ENCODE peak calls at places on chromosomes 4 and X, in eight cellular contexts. E is endothelial cell; X is HCT116; G is CD4-positive, alpha-beta T cell; J is upper lobe of right lung; F is neural crest cell; Y is cardiac muscle cell; Q is heart left ventricle. L is an unnamed sample.

GRCh38 chr4:110055014-110055768 is 142.5 kb downstream of the EGF start:
- DNase-seq in E (no peak), X (no peak), G (no peak), J (no peak), F (no peak), Y (no peak), Q (no peak), L (no peak)

GRCh38 chr4:127622923-127623754 is 9.6 kb upstream of the INTU start:
- DNase-seq in E (peak; percentile 69), X (no peak), G (no peak), J (peak; percentile 76), F (peak; percentile 63), Y (peak; percentile 54), Q (peak; percentile 43), L (peak; percentile 76)

GRCh38 chr4:25667931-25668557 is 12.4 kb downstream of the SLC34A2 start:
- DNase-seq in E (no peak), X (peak; percentile 15), G (no peak), J (peak; percentile 40), F (no peak), Y (peak; percentile 34), Q (no peak), L (no peak)

GRCh38 chrX:35251229-35251628 is 308.6 kb downstream of the FAM47B start:
- DNase-seq in E (no peak), X (no peak), G (no peak), J (no peak), F (no peak), Y (peak; percentile 74), Q (no peak), L (no peak)

GRCh38 chr4:159455675-159456235 is 352.9 kb downstream of the RAPGEF2 start:
- DNase-seq in E (peak; percentile 48), X (peak; percentile 31), G (no peak), J (no peak), F (peak; percentile 35), Y (peak; percentile 57), Q (no peak), L (no peak)

GRCh38 chr4:108681321-108681809 is 31.0 kb downstream of the OSTC start:
- DNase-seq in E (no peak), X (no peak), G (no peak), J (no peak), F (no peak), Y (no peak), Q (no peak), L (peak; percentile 20)

GRCh38 chr4:56646341-56646740 is 34.8 kb downstream of the HOPX start:
- DNase-seq in E (no peak), X (no peak), G (no peak), J (no peak), F (no peak), Y (no peak), Q (no peak), L (no peak)

GRCh38 chr4:88291003-88291402 is 6.6 kb upstream of the PPM1K start:
- DNase-seq in E (no peak), X (peak; percentile 3), G (no peak), J (no peak), F (no peak), Y (peak; percentile 21), Q (peak; percentile 48), L (no peak)

GRCh38 chr4:6578221-6578620 is 3.2 kb downstream of the MAN2B2 start:
- DNase-seq in E (no peak), X (no peak), G (no peak), J (no peak), F (no peak), Y (no peak), Q (no peak), L (no peak)

GRCh38 chr4:184746532-184746870 is 12.6 kb upstream of the CENPU start:
- DNase-seq in E (no peak), X (no peak), G (no peak), J (no peak), F (no peak), Y (peak; percentile 58), Q (peak; percentile 55), L (no peak)

GRCh38 chr4:22848332-22848731 is 155.6 kb downstream of the GBA3 start:
- DNase-seq in E (no peak), X (no peak), G (no peak), J (no peak), F (no peak), Y (no peak), Q (no peak), L (no peak)

GRCh38 chr4:122129061-122129460 is 23.1 kb upstream of the BLTP1 start:
- DNase-seq in E (no peak), X (no peak), G (no peak), J (no peak), F (no peak), Y (no peak), Q (no peak), L (no peak)

GRCh38 chr4:146342600-146343192 is 128.4 kb downstream of the REELD1 start:
- DNase-seq in E (peak; percentile 11), X (no peak), G (peak; percentile 1), J (no peak), F (peak; percentile 15), Y (peak; percentile 46), Q (no peak), L (no peak)

GRCh38 chrX:136768469-136769084 is 12.2 kb downstream of the ARHGEF6 start:
- DNase-seq in E (no peak), X (peak; percentile 57), G (peak; percentile 2), J (no peak), F (no peak), Y (no peak), Q (peak; percentile 66), L (peak; percentile 43)

GRCh38 chrX:9708086-9708485 is 57.6 kb downstream of the GPR143 start:
- DNase-seq in E (no peak), X (no peak), G (no peak), J (no peak), F (no peak), Y (no peak), Q (no peak), L (no peak)

GRCh38 chr4:6343950-6344408 is 74.3 kb downstream of the WFS1 start:
- DNase-seq in E (no peak), X (peak; percentile 79), G (no peak), J (no peak), F (no peak), Y (no peak), Q (no peak), L (peak; percentile 11)

GRCh38 chrX:79400618-79401017 is 33.5 kb upstream of the ITM2A start:
- DNase-seq in E (no peak), X (no peak), G (no peak), J (no peak), F (no peak), Y (no peak), Q (no peak), L (no peak)

GRCh38 chrX:56792270-56793111 is 63.4 kb downstream of the NBDY start:
- DNase-seq in E (no peak), X (no peak), G (no peak), J (peak; percentile 2), F (no peak), Y (no peak), Q (no peak), L (no peak)

GRCh38 chr4:163392328-163392727 is 48.6 kb downstream of the NPY5R start:
- DNase-seq in E (no peak), X (no peak), G (no peak), J (no peak), F (no peak), Y (no peak), Q (no peak), L (no peak)

DNA sequence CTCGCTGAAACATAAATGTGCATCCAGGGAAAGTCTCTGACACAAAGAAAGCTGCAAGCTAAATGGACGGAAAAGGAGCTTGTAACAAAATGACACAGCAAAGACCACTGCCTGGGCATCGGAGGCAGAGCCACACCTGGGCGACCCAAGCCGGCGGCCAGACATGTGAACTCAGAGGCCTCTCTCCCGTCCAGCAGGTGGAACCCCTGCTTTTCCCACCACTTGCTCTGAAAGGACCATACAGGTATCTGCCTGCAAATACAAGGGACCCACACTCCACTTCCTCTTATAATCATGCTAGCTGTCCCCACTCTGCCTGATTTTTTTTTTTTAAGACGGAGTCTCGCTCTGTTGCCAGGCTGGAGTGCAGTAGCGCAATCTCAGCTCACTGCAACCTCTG is 12.0 kb downstream of the CPLX1 start:
- DNase-seq in E (no peak), X (no peak), G (no peak), J (peak; percentile 35), F (no peak), Y (no peak), Q (no peak), L (no peak)
- TF ChIP-seq CTCF in E (no peak), X (peak; percentile 20), G (no peak), J (no peak), F (no peak), Y (no peak), Q (no peak), L (no peak)

DNA sequence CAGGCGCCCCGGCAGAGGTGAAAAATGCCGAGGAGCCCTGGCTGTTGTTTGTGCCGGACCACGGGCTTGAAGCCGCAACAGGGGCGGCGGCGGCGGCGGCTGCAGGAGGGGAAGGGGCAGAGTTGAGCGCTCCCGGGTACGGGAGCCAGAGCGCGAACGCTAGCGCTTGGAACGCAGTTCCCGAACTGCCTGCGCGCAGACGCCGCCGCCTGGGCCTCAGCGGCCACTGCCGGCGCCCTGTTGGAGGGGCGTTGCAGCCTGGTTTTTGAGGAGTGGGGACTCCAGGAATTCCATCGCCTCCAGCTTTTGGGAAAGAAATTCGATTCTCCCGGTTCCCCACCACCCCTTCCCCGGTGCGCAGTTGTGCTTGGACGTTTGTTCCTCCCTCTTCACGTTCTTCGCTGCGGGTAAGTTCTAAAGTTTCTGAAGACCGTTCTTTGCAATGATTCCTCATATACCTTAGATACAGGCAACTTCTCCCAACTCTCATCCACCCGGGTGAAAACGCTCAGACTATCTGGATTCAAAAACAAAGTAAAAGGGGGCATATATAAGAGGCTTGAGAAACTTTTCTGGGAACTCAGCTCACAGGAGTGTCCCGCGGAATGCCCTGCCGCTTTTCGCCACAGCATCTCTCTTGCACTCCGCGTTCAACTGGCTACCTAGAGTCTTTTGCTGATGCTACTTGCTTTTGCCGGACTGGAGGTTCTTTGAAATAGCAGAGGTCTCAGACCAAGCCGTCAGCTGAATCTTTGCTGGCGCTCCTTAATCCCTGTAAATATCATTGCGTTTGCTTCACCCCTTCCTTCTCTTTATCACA is 1.0 kb downstream of the FAT4 start:
- DNase-seq in E (peak; percentile 65), X (no peak), G (no peak), J (peak; percentile 75), F (peak; percentile 50), Y (peak; percentile 88), Q (peak; percentile 56), L (peak; percentile 80)
- TF ChIP-seq CTCF in E (no peak), X (no peak), G (no peak), J (peak; percentile 23), F (peak; percentile 26), Y (peak; percentile 36), Q (peak; percentile 17), L (no peak)

GRCh38 chr4:23902203-23902602 is 12.4 kb upstream of the PPARGC1A start:
- DNase-seq in E (no peak), X (no peak), G (no peak), J (no peak), F (no peak), Y (no peak), Q (no peak), L (no peak)
- TF ChIP-seq CTCF in E (peak; percentile 39), X (no peak), G (no peak), J (no peak), F (peak; percentile 45), Y (no peak), Q (no peak), L (peak; percentile 54)

DNA sequence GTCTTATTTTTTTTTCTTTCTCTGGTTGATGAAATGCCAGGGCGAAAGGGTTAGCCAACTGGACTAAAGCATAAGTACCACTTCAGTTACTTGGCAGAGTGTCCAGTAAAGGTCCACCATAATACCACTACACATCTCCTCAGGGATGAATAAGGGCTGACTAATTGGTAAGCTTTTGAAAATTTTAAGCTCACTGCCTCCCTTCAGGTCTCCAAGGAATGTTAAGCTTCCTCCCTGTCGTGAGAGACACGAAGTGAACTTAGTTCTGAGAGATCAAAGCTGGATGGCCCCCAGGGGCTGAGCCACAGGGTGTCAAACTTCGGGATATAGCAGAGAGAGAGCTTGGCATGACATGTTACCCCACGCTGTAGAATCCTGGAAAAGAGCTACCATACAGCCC is 111.4 kb downstream of the VSIG4 start:
- DNase-seq in E (no peak), X (no peak), G (no peak), J (no peak), F (no peak), Y (no peak), Q (no peak), L (no peak)
- TF ChIP-seq CTCF in E (no peak), X (no peak), G (no peak), J (no peak), F (no peak), Y (no peak), Q (no peak), L (no peak)

L was measured in glutamatergic neuron.